ENCODE peak calls at places on chromosomes 2 and 18, in four cellular contexts. Y is CD4-positive, alpha-beta T cell; O is HCT116; D is psoas muscle. J is an unnamed sample. For H3K27me3, the result is how much of the 10 kb centered on the place peaks cover.

GRCh38 chr2:13616656-13617055 is 899.9 kb downstream of the TRIB2 start:
- DNase-seq in Y (no peak), O (no peak), D (no peak), J (no peak)

GRCh38 chr2:88892207-88892606 is 200.7 kb downstream of the RPIA start:
- DNase-seq in Y (no peak), O (no peak), D (no peak), J (no peak)

GRCh38 chr2:6750389-6751158 is 115.1 kb downstream of the CMPK2 start:
- DNase-seq in Y (no peak), O (no peak), D (no peak), J (no peak)

GRCh38 chr2:234292205-234292954 is 204.5 kb downstream of the ARL4C start:
- DNase-seq in Y (peak), O (no peak), D (no peak), J (no peak)

GRCh38 chr18:73409242-73409641 is 541.5 kb upstream of the NETO1 start:
- DNase-seq in Y (no peak), O (no peak), D (no peak), J (no peak)

GRCh38 chr2:70132244-70133126 is 45.2 kb downstream of the PCBP1 start:
- DNase-seq in Y (no peak), O (no peak), D (peak), J (no peak)

GRCh38 chr18:45775726-45776125 is 49.7 kb upstream of the SIGLEC15 start:
- DNase-seq in Y (no peak), O (no peak), D (no peak), J (no peak)

GRCh38 chr18:1412660-1413659 is 508.3 kb downstream of the ADCYAP1 start:
- DNase-seq in Y (no peak), O (no peak), D (no peak), J (no peak)

GRCh38 chr2:3282056-3282998 is 95.3 kb downstream of the EIPR1 start:
- DNase-seq in Y (no peak), O (no peak), D (peak), J (no peak)

GRCh38 chr2:85418132-85419008 is at the start of gene SH2D6:
- DNase-seq in Y (peak), O (peak), D (peak), J (peak)

GRCh38 chr18:46073474-46074331 is 1.6 kb upstream of the PSTPIP2 start:
- DNase-seq in Y (no peak), O (peak), D (no peak), J (no peak)

GRCh38 chr2:160783481-160783880 is 289.9 kb upstream of the RBMS1 start:
- DNase-seq in Y (no peak), O (no peak), D (no peak), J (no peak)

GRCh38 chr2:54503192-54503591 is 47.1 kb downstream of the SPTBN1 start:
- DNase-seq in Y (peak), O (no peak), D (no peak), J (no peak)

GRCh38 chr2:11567631-11568031 is 33.8 kb downstream of the GREB1 start:
- DNase-seq in Y (no peak), O (no peak), D (peak), J (no peak)

GRCh38 chr18:6731197-6731596 is 1.7 kb downstream of the ARHGAP28 start:
- DNase-seq in Y (no peak), O (no peak), D (no peak), J (no peak)

GRCh38 chr2:3620834-3621233 is 25.9 kb downstream of the COLEC11 start:
- DNase-seq in Y (no peak), O (no peak), D (no peak), J (no peak)

GRCh38 chr18:48364146-48364545 is 45.0 kb downstream of the ZBTB7C start:
- DNase-seq in Y (no peak), O (no peak), D (no peak), J (no peak)

GRCh38 chr2:121530210-121530562 is 494 bp upstream of the RNU4ATAC start:
- DNase-seq in Y (no peak), O (peak), D (peak), J (peak)

GRCh38 chr2:4381049-4381448 is 677.7 kb downstream of the DCDC2C start:
- DNase-seq in Y (no peak), O (no peak), D (no peak), J (no peak)

GRCh38 chr18:55577812-55578539 is 10.0 kb downstream of the TCF4 start:
- DNase-seq in Y (no peak), O (no peak), D (no peak), J (no peak)

GRCh38 chr2:105126353-105126752 is 88.5 kb downstream of the MRPS9 start:
- DNase-seq in Y (no peak), O (no peak), D (no peak), J (no peak)

GRCh38 chr2:205017381-205017780 is 472.1 kb downstream of the PARD3B start:
- DNase-seq in Y (no peak), O (no peak), D (no peak), J (no peak)

GRCh38 chr2:169528271-169528701 is 18.8 kb downstream of the KLHL41 start:
- DNase-seq in Y (peak), O (peak), D (peak), J (no peak)

GRCh38 chr2:225244933-225245332 is 154.6 kb upstream of the NYAP2 start:
- DNase-seq in Y (no peak), O (no peak), D (no peak), J (no peak)

GRCh38 chr18:8785261-8785660 is 79.9 kb downstream of the MTCL1 start:
- DNase-seq in Y (no peak), O (no peak), D (no peak), J (no peak)

GRCh38 chr18:48905541-48905940 is 45.2 kb downstream of the SMAD7 start:
- DNase-seq in Y (no peak), O (no peak), D (no peak), J (no peak)

GRCh38 chr2:215657844-215658243 is 222.0 kb upstream of the FN1 start:
- DNase-seq in Y (no peak), O (no peak), D (no peak), J (peak)

GRCh38 chr2:223692227-223692947 is 90.2 kb upstream of the SCG2 start:
- DNase-seq in Y (no peak), O (peak), D (no peak), J (no peak)

GRCh38 chr2:176395273-176395854 is 126.1 kb downstream of the MTX2 start:
- DNase-seq in Y (no peak), O (no peak), D (no peak), J (no peak)

GRCh38 chr18:5977022-5977421 is 81.7 kb upstream of the TMEM200C start:
- DNase-seq in Y (no peak), O (no peak), D (no peak), J (no peak)

GRCh38 chr18:58657081-58657480 is 14.2 kb upstream of the MALT1 start:
- DNase-seq in Y (no peak), O (no peak), D (no peak), J (no peak)

GRCh38 chr2:241966671-241967070 is 97.1 kb downstream of the RTP5 start:
- DNase-seq in Y (no peak), O (no peak), D (no peak), J (no peak)

GRCh38 chr2:26245231-26245732 is 543 bp downstream of the HADHB start:
- DNase-seq in Y (peak), O (no peak), D (peak), J (no peak)

GRCh38 chr2:181984060-181984459 is 1.6 kb upstream of the PPP1R1C start:
- DNase-seq in Y (no peak), O (no peak), D (no peak), J (no peak)

GRCh38 chr2:133107436-133107835 is 437.4 kb upstream of the LYPD1 start:
- DNase-seq in Y (no peak), O (no peak), D (no peak), J (no peak)

GRCh38 chr2:8586397-8587051 is 95.3 kb upstream of the ID2 start:
- DNase-seq in Y (no peak), O (no peak), D (no peak), J (no peak)

GRCh38 chr2:64313311-64313710 is 140.7 kb upstream of the LGALSL start:
- DNase-seq in Y (no peak), O (no peak), D (no peak), J (no peak)

GRCh38 chr2:64315561-64315960 is 138.4 kb upstream of the LGALSL start:
- DNase-seq in Y (no peak), O (no peak), D (no peak), J (no peak)

GRCh38 chr2:64311191-64311910 is 142.6 kb upstream of the LGALSL start:
- DNase-seq in Y (no peak), O (no peak), D (no peak), J (no peak)

GRCh38 chr2:64312622-64312948 is 141.4 kb upstream of the LGALSL start:
- DNase-seq in Y (no peak), O (no peak), D (no peak), J (no peak)

GRCh38 chr2:64311948-64312621 is 141.9 kb upstream of the LGALSL start:
- DNase-seq in Y (no peak), O (peak), D (peak), J (peak)
- TF ChIP-seq CTCF in Y (no peak), O (peak), D (peak), J (peak)

GRCh38 chr18:24603151-24603550 is 142.7 kb downstream of the HRH4 start:
- DNase-seq in Y (no peak), O (no peak), D (no peak), J (no peak)
- H3K27me3 ChIP-seq in Y (under half), O (under half), D (under half), J (under half)

DNA sequence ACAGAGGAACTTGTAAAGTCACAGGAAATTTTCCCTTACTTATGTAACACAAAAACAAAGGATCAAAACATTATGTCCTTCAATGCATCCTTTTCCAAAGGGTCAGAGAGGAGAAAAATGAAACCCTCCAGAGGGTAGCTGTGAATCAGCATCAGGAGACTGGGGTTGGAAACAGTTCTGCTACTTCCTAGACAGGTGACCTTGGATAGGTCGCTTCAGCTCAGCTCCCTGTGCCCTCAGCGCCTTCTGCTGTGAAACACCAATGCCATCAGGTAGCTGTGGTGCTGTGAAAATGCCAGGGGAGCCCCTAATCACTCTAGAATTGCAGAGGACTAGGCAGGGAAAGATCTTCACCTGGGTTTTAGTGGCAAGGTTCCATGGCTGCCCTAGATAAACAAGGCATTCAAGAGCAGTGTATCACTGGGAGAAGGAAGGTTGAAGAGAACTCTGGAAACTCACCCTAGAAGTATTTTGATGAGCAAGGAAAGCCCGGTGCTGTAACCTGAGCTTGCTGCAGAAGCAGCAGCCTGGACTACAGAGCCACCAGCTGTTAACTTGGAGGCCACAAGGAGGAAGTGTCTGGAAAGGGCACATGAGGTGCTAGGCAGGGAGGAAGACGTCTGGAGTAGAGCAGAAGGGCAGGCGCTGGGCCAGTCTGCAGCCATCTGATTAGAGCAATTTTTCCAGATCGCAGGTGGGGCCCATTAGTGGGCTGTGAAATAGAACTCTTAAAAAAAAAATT is 100.7 kb upstream of the MCFD2 start:
- DNase-seq in Y (no peak), O (peak), D (peak), J (no peak)
- TF ChIP-seq CTCF in Y (no peak), O (peak), D (no peak), J (no peak)

DNA sequence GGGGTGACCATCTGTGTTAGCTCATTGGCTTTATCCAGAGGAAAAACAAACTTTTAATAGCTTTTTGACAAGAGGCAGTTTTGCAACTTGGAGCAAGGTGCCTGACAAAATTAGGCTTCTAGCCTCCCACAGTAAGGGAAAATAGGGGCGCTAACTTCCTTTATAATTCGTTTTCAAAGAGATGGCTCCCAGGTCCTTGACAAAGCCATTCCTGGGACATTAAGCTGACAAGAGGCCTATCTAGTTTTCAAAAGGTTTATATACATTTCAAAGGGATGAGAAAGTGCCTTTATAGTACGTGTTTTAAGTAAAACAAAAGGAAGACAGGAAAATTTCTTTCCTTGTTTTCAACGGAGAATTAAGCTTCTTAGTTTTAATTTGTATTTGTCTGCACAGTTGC is 159.4 kb upstream of the GCFC2 start:
- DNase-seq in Y (no peak), O (no peak), D (no peak), J (no peak)
- H3K27me3 ChIP-seq in Y (under half), O (under half), D (under half), J (under half)

GRCh38 chr2:37287966-37288365 is 36.7 kb downstream of the PRKD3 start:
- DNase-seq in Y (no peak), O (no peak), D (no peak), J (no peak)
- TF ChIP-seq CTCF in Y (no peak), O (peak), D (peak), J (no peak)

GRCh38 chr2:23335550-23335949 is 49.4 kb upstream of the KLHL29 start:
- DNase-seq in Y (no peak), O (no peak), D (no peak), J (no peak)

GRCh38 chr2:23324281-23324680 is 60.7 kb upstream of the KLHL29 start:
- DNase-seq in Y (no peak), O (no peak), D (no peak), J (no peak)

GRCh38 chr2:23326322-23326721 is 58.7 kb upstream of the KLHL29 start:
- DNase-seq in Y (no peak), O (no peak), D (no peak), J (no peak)

GRCh38 chr2:23327897-23328296 is 57.1 kb upstream of the KLHL29 start:
- DNase-seq in Y (no peak), O (no peak), D (no peak), J (no peak)

GRCh38 chr2:23330214-23330613 is 54.8 kb upstream of the KLHL29 start:
- DNase-seq in Y (no peak), O (no peak), D (no peak), J (no peak)
- H3K27me3 ChIP-seq in Y (under half), O (half or more), D (under half), J (under half)

J was measured in thoracic aorta.